ENCODE peak calls at places on chromosomes 12 and 14, in seven cellular contexts. One of them, this sample, is unnamed.

GRCh38 chr14:89276424-89276975 is 140.5 kb downstream of the FOXN3 start:
- DNase-seq in SW 1271: no peak
- DNase-seq in lower lobe of right lung: peak; percentile 54
- DNase-seq in tibial artery: no peak
- DNase-seq in HFFc6: no peak
- DNase-seq in fibroblast of the aortic adventitia: no peak
- DNase-seq in EL: peak; percentile 71
- DNase-seq in this sample: no peak

GRCh38 chr14:65010211-65010931 is 23.7 kb downstream of the FNTB start:
- DNase-seq in lower lobe of right lung: no peak
- DNase-seq in tibial artery: no peak
- DNase-seq in fibroblast of the aortic adventitia: no peak
- DNase-seq in SW 1271: no peak
- DNase-seq in HFFc6: no peak
- DNase-seq in EL: no peak
- DNase-seq in this sample: no peak

GRCh38 chr14:23568600-23569310 is 1.2 kb upstream of the AP1G2 start:
- DNase-seq in EL: peak; percentile 39
- DNase-seq in HFFc6: no peak
- DNase-seq in lower lobe of right lung: no peak
- DNase-seq in SW 1271: no peak
- DNase-seq in fibroblast of the aortic adventitia: no peak
- DNase-seq in tibial artery: no peak
- DNase-seq in this sample: no peak

GRCh38 chr12:90970471-90970870 is 15.5 kb upstream of the CCER1 start:
- DNase-seq in tibial artery: no peak
- DNase-seq in HFFc6: no peak
- DNase-seq in EL: no peak
- DNase-seq in lower lobe of right lung: no peak
- DNase-seq in SW 1271: no peak
- DNase-seq in fibroblast of the aortic adventitia: no peak
- DNase-seq in this sample: no peak

GRCh38 chr14:68970096-68970612 is 8.9 kb downstream of the ACTN1 start:
- DNase-seq in SW 1271: no peak
- DNase-seq in lower lobe of right lung: no peak
- DNase-seq in fibroblast of the aortic adventitia: no peak
- DNase-seq in tibial artery: peak; percentile 17
- DNase-seq in HFFc6: no peak
- DNase-seq in EL: no peak
- DNase-seq in this sample: no peak

GRCh38 chr12:3538691-3539030 is 47.7 kb downstream of the PRMT8 start:
- DNase-seq in lower lobe of right lung: no peak
- DNase-seq in SW 1271: no peak
- DNase-seq in tibial artery: no peak
- DNase-seq in fibroblast of the aortic adventitia: no peak
- DNase-seq in HFFc6: no peak
- DNase-seq in EL: no peak
- DNase-seq in this sample: no peak

GRCh38 chr12:108633081-108633533 is 587 bp downstream of the SELPLG start:
- DNase-seq in lower lobe of right lung: no peak
- DNase-seq in fibroblast of the aortic adventitia: no peak
- DNase-seq in HFFc6: no peak
- DNase-seq in tibial artery: no peak
- DNase-seq in EL: no peak
- DNase-seq in SW 1271: no peak
- DNase-seq in this sample: no peak

GRCh38 chr12:85225501-85225900 is 54.5 kb upstream of the ALX1 start:
- DNase-seq in tibial artery: no peak
- DNase-seq in EL: no peak
- DNase-seq in fibroblast of the aortic adventitia: no peak
- DNase-seq in SW 1271: no peak
- DNase-seq in HFFc6: no peak
- DNase-seq in lower lobe of right lung: no peak
- DNase-seq in this sample: no peak

GRCh38 chr14:27750096-27750495 is 1016.5 kb upstream of the FOXG1 start:
- DNase-seq in SW 1271: no peak
- DNase-seq in fibroblast of the aortic adventitia: no peak
- DNase-seq in HFFc6: no peak
- DNase-seq in lower lobe of right lung: no peak
- DNase-seq in EL: no peak
- DNase-seq in tibial artery: no peak
- DNase-seq in this sample: no peak

GRCh38 chr14:75399819-75400678 is 27.8 kb upstream of the JDP2 start:
- DNase-seq in lower lobe of right lung: peak; percentile 92
- DNase-seq in EL: peak; percentile 52
- DNase-seq in fibroblast of the aortic adventitia: peak; percentile 57
- DNase-seq in tibial artery: peak; percentile 96
- DNase-seq in HFFc6: peak; percentile 4
- DNase-seq in SW 1271: no peak
- DNase-seq in this sample: peak; percentile 91

GRCh38 chr12:27869567-27869966 is 89.5 kb upstream of the MANSC4 start:
- DNase-seq in SW 1271: no peak
- DNase-seq in fibroblast of the aortic adventitia: peak; percentile 25
- DNase-seq in EL: no peak
- DNase-seq in tibial artery: no peak
- DNase-seq in HFFc6: no peak
- DNase-seq in lower lobe of right lung: no peak
- DNase-seq in this sample: peak; percentile 62

GRCh38 chr14:39488600-39488999 is 56.4 kb upstream of the FBXO33 start:
- DNase-seq in HFFc6: peak; percentile 40
- DNase-seq in fibroblast of the aortic adventitia: peak; percentile 12
- DNase-seq in EL: no peak
- DNase-seq in SW 1271: no peak
- DNase-seq in tibial artery: no peak
- DNase-seq in lower lobe of right lung: no peak
- DNase-seq in this sample: no peak

GRCh38 chr14:56199976-56200577 is 81.9 kb downstream of the PELI2 start:
- DNase-seq in SW 1271: no peak
- DNase-seq in lower lobe of right lung: no peak
- DNase-seq in HFFc6: no peak
- DNase-seq in fibroblast of the aortic adventitia: no peak
- DNase-seq in EL: peak; percentile 18
- DNase-seq in tibial artery: no peak
- DNase-seq in this sample: no peak

GRCh38 chr14:50955373-50956043 is 11.2 kb upstream of the PYGL start:
- DNase-seq in fibroblast of the aortic adventitia: peak; percentile 93
- DNase-seq in lower lobe of right lung: peak; percentile 75
- DNase-seq in EL: peak; percentile 96
- DNase-seq in SW 1271: peak; percentile 97
- DNase-seq in tibial artery: peak; percentile 80
- DNase-seq in HFFc6: peak; percentile 98
- DNase-seq in this sample: peak; percentile 71

GRCh38 chr12:21675641-21676040 is 18.0 kb upstream of the LDHB start:
- DNase-seq in SW 1271: no peak
- DNase-seq in tibial artery: no peak
- DNase-seq in EL: no peak
- DNase-seq in lower lobe of right lung: no peak
- DNase-seq in HFFc6: no peak
- DNase-seq in fibroblast of the aortic adventitia: no peak
- DNase-seq in this sample: no peak

GRCh38 chr12:47032644-47033043 is 46.8 kb upstream of the PCED1B start:
- DNase-seq in SW 1271: peak; percentile 59
- DNase-seq in fibroblast of the aortic adventitia: peak; percentile 87
- DNase-seq in lower lobe of right lung: no peak
- DNase-seq in HFFc6: peak; percentile 55
- DNase-seq in tibial artery: no peak
- DNase-seq in EL: peak; percentile 65
- DNase-seq in this sample: no peak

GRCh38 chr14:69287096-69287991 is 27.4 kb downstream of the GALNT16 start:
- DNase-seq in lower lobe of right lung: no peak
- DNase-seq in HFFc6: no peak
- DNase-seq in SW 1271: no peak
- DNase-seq in EL: no peak
- DNase-seq in fibroblast of the aortic adventitia: no peak
- DNase-seq in tibial artery: no peak
- DNase-seq in this sample: peak; percentile 60

GRCh38 chr12:92070864-92071445 is 74.7 kb downstream of the BTG1 start:
- DNase-seq in fibroblast of the aortic adventitia: no peak
- DNase-seq in tibial artery: no peak
- DNase-seq in EL: no peak
- DNase-seq in SW 1271: no peak
- DNase-seq in lower lobe of right lung: no peak
- DNase-seq in HFFc6: no peak
- DNase-seq in this sample: no peak

GRCh38 chr12:65098364-65098763 is 22.7 kb downstream of the WIF1 start:
- DNase-seq in tibial artery: no peak
- DNase-seq in SW 1271: no peak
- DNase-seq in fibroblast of the aortic adventitia: no peak
- DNase-seq in lower lobe of right lung: no peak
- DNase-seq in EL: no peak
- DNase-seq in HFFc6: no peak
- DNase-seq in this sample: no peak

GRCh38 chr12:40325349-40325960 is 100.7 kb downstream of the LRRK2 start:
- DNase-seq in fibroblast of the aortic adventitia: peak; percentile 14
- DNase-seq in HFFc6: no peak
- DNase-seq in EL: peak; percentile 34
- DNase-seq in lower lobe of right lung: no peak
- DNase-seq in tibial artery: no peak
- DNase-seq in SW 1271: peak; percentile 55
- DNase-seq in this sample: no peak

GRCh38 chr12:2944401-2945047 is 14.7 kb upstream of the TEAD4 start:
- DNase-seq in fibroblast of the aortic adventitia: peak; percentile 18
- DNase-seq in SW 1271: peak; percentile 26
- DNase-seq in HFFc6: no peak
- DNase-seq in lower lobe of right lung: peak; percentile 56
- DNase-seq in tibial artery: no peak
- DNase-seq in EL: peak; percentile 34
- DNase-seq in this sample: peak; percentile 66

GRCh38 chr12:51821423-51822260 is 26.9 kb downstream of the FIGNL2 start:
- DNase-seq in tibial artery: no peak
- DNase-seq in fibroblast of the aortic adventitia: no peak
- DNase-seq in EL: no peak
- DNase-seq in SW 1271: no peak
- DNase-seq in HFFc6: no peak
- DNase-seq in lower lobe of right lung: no peak
- DNase-seq in this sample: no peak

GRCh38 chr14:42130809-42131208 is 524.1 kb downstream of the LRFN5 start:
- DNase-seq in HFFc6: no peak
- DNase-seq in EL: no peak
- DNase-seq in lower lobe of right lung: no peak
- DNase-seq in fibroblast of the aortic adventitia: peak; percentile 9
- DNase-seq in SW 1271: no peak
- DNase-seq in tibial artery: no peak
- DNase-seq in this sample: no peak

GRCh38 chr14:96162265-96162664 is 42.4 kb upstream of the BDKRB2 start:
- DNase-seq in EL: peak; percentile 55
- DNase-seq in fibroblast of the aortic adventitia: no peak
- DNase-seq in lower lobe of right lung: no peak
- DNase-seq in SW 1271: no peak
- DNase-seq in tibial artery: no peak
- DNase-seq in HFFc6: no peak
- DNase-seq in this sample: peak; percentile 48

GRCh38 chr12:101671157-101671791 is 26.2 kb upstream of the CHPT1 start:
- DNase-seq in EL: no peak
- DNase-seq in tibial artery: peak; percentile 24
- DNase-seq in lower lobe of right lung: peak; percentile 55
- DNase-seq in fibroblast of the aortic adventitia: no peak
- DNase-seq in SW 1271: no peak
- DNase-seq in HFFc6: no peak
- DNase-seq in this sample: no peak